ENCODE peak calls at places on chromosome 1, in eight cellular contexts. One of them, this sample, is unnamed.

GRCh38 chr1:5423109-5423508 is 569.1 kb downstream of the NPHP4 start:
- DNase-seq in lower lobe of right lung: no peak
- DNase-seq in epithelial cell of prostate: no peak
- DNase-seq in Right ventricle myocardium superior: no peak
- DNase-seq in GM20000: no peak
- DNase-seq in activated CD8-positive, alpha-beta memory T cell treated with anti-CD3 and anti-CD28 coated beads, Interleukin-2, amount 50 U/mL, for 4 hours: peak; percentile 29
- DNase-seq in uterus: no peak
- DNase-seq in heart left ventricle: no peak
- DNase-seq in this sample: no peak

GRCh38 chr1:115112496-115113375 is 23.4 kb upstream of the TSPAN2 start:
- DNase-seq in lower lobe of right lung: peak; percentile 54
- DNase-seq in epithelial cell of prostate: no peak
- DNase-seq in Right ventricle myocardium superior: peak; percentile 53
- DNase-seq in GM20000: peak; percentile 38
- DNase-seq in activated CD8-positive, alpha-beta memory T cell treated with anti-CD3 and anti-CD28 coated beads, Interleukin-2, amount 50 U/mL, for 4 hours: peak; percentile 55
- DNase-seq in uterus: peak; percentile 52
- DNase-seq in heart left ventricle: no peak
- DNase-seq in this sample: no peak

GRCh38 chr1:201394596-201394995 is 4.5 kb downstream of the LAD1 start:
- DNase-seq in lower lobe of right lung: no peak
- DNase-seq in epithelial cell of prostate: no peak
- DNase-seq in Right ventricle myocardium superior: peak; percentile 4
- DNase-seq in GM20000: no peak
- DNase-seq in activated CD8-positive, alpha-beta memory T cell treated with anti-CD3 and anti-CD28 coated beads, Interleukin-2, amount 50 U/mL, for 4 hours: no peak
- DNase-seq in uterus: no peak
- DNase-seq in heart left ventricle: no peak
- DNase-seq in this sample: no peak

GRCh38 chr1:152001631-152002584 is 8.2 kb upstream of the S100A10 start:
- DNase-seq in lower lobe of right lung: peak; percentile 90
- DNase-seq in epithelial cell of prostate: peak; percentile 96
- DNase-seq in Right ventricle myocardium superior: peak; percentile 90
- DNase-seq in GM20000: peak; percentile 64
- DNase-seq in activated CD8-positive, alpha-beta memory T cell treated with anti-CD3 and anti-CD28 coated beads, Interleukin-2, amount 50 U/mL, for 4 hours: peak; percentile 81
- DNase-seq in uterus: peak; percentile 84
- DNase-seq in heart left ventricle: peak; percentile 91
- DNase-seq in this sample: peak; percentile 90

GRCh38 chr1:154891452-154891851 is 21.4 kb upstream of the KCNN3 start:
- DNase-seq in lower lobe of right lung: no peak
- DNase-seq in epithelial cell of prostate: no peak
- DNase-seq in Right ventricle myocardium superior: no peak
- DNase-seq in GM20000: no peak
- DNase-seq in activated CD8-positive, alpha-beta memory T cell treated with anti-CD3 and anti-CD28 coated beads, Interleukin-2, amount 50 U/mL, for 4 hours: no peak
- DNase-seq in uterus: no peak
- DNase-seq in heart left ventricle: no peak
- DNase-seq in this sample: no peak

GRCh38 chr1:9317591-9318331 is 25.1 kb downstream of the SPSB1 start:
- DNase-seq in lower lobe of right lung: no peak
- DNase-seq in epithelial cell of prostate: no peak
- DNase-seq in Right ventricle myocardium superior: peak; percentile 67
- DNase-seq in GM20000: peak; percentile 45
- DNase-seq in activated CD8-positive, alpha-beta memory T cell treated with anti-CD3 and anti-CD28 coated beads, Interleukin-2, amount 50 U/mL, for 4 hours: no peak
- DNase-seq in uterus: peak; percentile 80
- DNase-seq in heart left ventricle: no peak
- DNase-seq in this sample: no peak

GRCh38 chr1:46689326-46689725 is 17.7 kb downstream of the TEX38 start:
- DNase-seq in lower lobe of right lung: no peak
- DNase-seq in epithelial cell of prostate: no peak
- DNase-seq in Right ventricle myocardium superior: no peak
- DNase-seq in GM20000: no peak
- DNase-seq in activated CD8-positive, alpha-beta memory T cell treated with anti-CD3 and anti-CD28 coated beads, Interleukin-2, amount 50 U/mL, for 4 hours: no peak
- DNase-seq in uterus: no peak
- DNase-seq in heart left ventricle: no peak
- DNase-seq in this sample: no peak

GRCh38 chr1:221611930-221612777 is 129.7 kb downstream of the DUSP10 start:
- DNase-seq in lower lobe of right lung: no peak
- DNase-seq in epithelial cell of prostate: no peak
- DNase-seq in Right ventricle myocardium superior: peak; percentile 65
- DNase-seq in GM20000: no peak
- DNase-seq in activated CD8-positive, alpha-beta memory T cell treated with anti-CD3 and anti-CD28 coated beads, Interleukin-2, amount 50 U/mL, for 4 hours: no peak
- DNase-seq in uterus: peak; percentile 83
- DNase-seq in heart left ventricle: peak; percentile 68
- DNase-seq in this sample: peak; percentile 78

GRCh38 chr1:153962088-153963029 is 978 bp downstream of the SLC39A1 start:
- DNase-seq in lower lobe of right lung: peak; percentile 61
- DNase-seq in epithelial cell of prostate: no peak
- DNase-seq in Right ventricle myocardium superior: no peak
- DNase-seq in GM20000: no peak
- DNase-seq in activated CD8-positive, alpha-beta memory T cell treated with anti-CD3 and anti-CD28 coated beads, Interleukin-2, amount 50 U/mL, for 4 hours: no peak
- DNase-seq in uterus: peak; percentile 37
- DNase-seq in heart left ventricle: no peak
- DNase-seq in this sample: peak; percentile 62

GRCh38 chr1:2555634-2556276 is 416 bp upstream of the TNFRSF14 start:
- DNase-seq in lower lobe of right lung: peak; percentile 93
- DNase-seq in epithelial cell of prostate: no peak
- DNase-seq in Right ventricle myocardium superior: peak; percentile 88
- DNase-seq in GM20000: peak; percentile 76
- DNase-seq in activated CD8-positive, alpha-beta memory T cell treated with anti-CD3 and anti-CD28 coated beads, Interleukin-2, amount 50 U/mL, for 4 hours: peak; percentile 62
- DNase-seq in uterus: peak; percentile 85
- DNase-seq in heart left ventricle: peak; percentile 91
- DNase-seq in this sample: peak; percentile 94

GRCh38 chr1:203867816-203868215 is 6.4 kb downstream of the SNRPE start:
- DNase-seq in lower lobe of right lung: no peak
- DNase-seq in epithelial cell of prostate: peak; percentile 8
- DNase-seq in Right ventricle myocardium superior: no peak
- DNase-seq in GM20000: no peak
- DNase-seq in activated CD8-positive, alpha-beta memory T cell treated with anti-CD3 and anti-CD28 coated beads, Interleukin-2, amount 50 U/mL, for 4 hours: no peak
- DNase-seq in uterus: no peak
- DNase-seq in heart left ventricle: no peak
- DNase-seq in this sample: no peak

GRCh38 chr1:183246436-183246835 is 60.4 kb downstream of the LAMC2 start:
- DNase-seq in lower lobe of right lung: no peak
- DNase-seq in epithelial cell of prostate: no peak
- DNase-seq in Right ventricle myocardium superior: no peak
- DNase-seq in GM20000: no peak
- DNase-seq in activated CD8-positive, alpha-beta memory T cell treated with anti-CD3 and anti-CD28 coated beads, Interleukin-2, amount 50 U/mL, for 4 hours: no peak
- DNase-seq in uterus: no peak
- DNase-seq in heart left ventricle: no peak
- DNase-seq in this sample: no peak

GRCh38 chr1:59184506-59184905 is 112.4 kb upstream of the FGGY start:
- DNase-seq in lower lobe of right lung: no peak
- DNase-seq in epithelial cell of prostate: no peak
- DNase-seq in Right ventricle myocardium superior: no peak
- DNase-seq in GM20000: no peak
- DNase-seq in activated CD8-positive, alpha-beta memory T cell treated with anti-CD3 and anti-CD28 coated beads, Interleukin-2, amount 50 U/mL, for 4 hours: no peak
- DNase-seq in uterus: no peak
- DNase-seq in heart left ventricle: no peak
- DNase-seq in this sample: no peak

GRCh38 chr1:155938220-155938627 is 3.2 kb upstream of the RXFP4 start:
- DNase-seq in lower lobe of right lung: no peak
- DNase-seq in epithelial cell of prostate: no peak
- DNase-seq in Right ventricle myocardium superior: no peak
- DNase-seq in GM20000: peak; percentile 74
- DNase-seq in activated CD8-positive, alpha-beta memory T cell treated with anti-CD3 and anti-CD28 coated beads, Interleukin-2, amount 50 U/mL, for 4 hours: no peak
- DNase-seq in uterus: no peak
- DNase-seq in heart left ventricle: no peak
- DNase-seq in this sample: peak; percentile 48

GRCh38 chr1:36396359-36396758 is 1.3 kb downstream of the LSM10 start:
- DNase-seq in lower lobe of right lung: no peak
- DNase-seq in epithelial cell of prostate: no peak
- DNase-seq in Right ventricle myocardium superior: peak; percentile 17
- DNase-seq in GM20000: no peak
- DNase-seq in activated CD8-positive, alpha-beta memory T cell treated with anti-CD3 and anti-CD28 coated beads, Interleukin-2, amount 50 U/mL, for 4 hours: no peak
- DNase-seq in uterus: no peak
- DNase-seq in heart left ventricle: no peak
- DNase-seq in this sample: no peak

GRCh38 chr1:69982992-69983391 is 222.4 kb downstream of the LRRC40 start:
- DNase-seq in lower lobe of right lung: no peak
- DNase-seq in epithelial cell of prostate: no peak
- DNase-seq in Right ventricle myocardium superior: no peak
- DNase-seq in GM20000: no peak
- DNase-seq in activated CD8-positive, alpha-beta memory T cell treated with anti-CD3 and anti-CD28 coated beads, Interleukin-2, amount 50 U/mL, for 4 hours: no peak
- DNase-seq in uterus: no peak
- DNase-seq in heart left ventricle: no peak
- DNase-seq in this sample: no peak

GRCh38 chr1:198700016-198700392 is 61.2 kb downstream of the PTPRC start:
- DNase-seq in lower lobe of right lung: no peak
- DNase-seq in epithelial cell of prostate: no peak
- DNase-seq in Right ventricle myocardium superior: no peak
- DNase-seq in GM20000: no peak
- DNase-seq in activated CD8-positive, alpha-beta memory T cell treated with anti-CD3 and anti-CD28 coated beads, Interleukin-2, amount 50 U/mL, for 4 hours: no peak
- DNase-seq in uterus: no peak
- DNase-seq in heart left ventricle: no peak
- DNase-seq in this sample: no peak

GRCh38 chr1:219806642-219807041 is 121.7 kb downstream of the SLC30A10 start:
- DNase-seq in lower lobe of right lung: no peak
- DNase-seq in epithelial cell of prostate: no peak
- DNase-seq in Right ventricle myocardium superior: no peak
- DNase-seq in GM20000: no peak
- DNase-seq in activated CD8-positive, alpha-beta memory T cell treated with anti-CD3 and anti-CD28 coated beads, Interleukin-2, amount 50 U/mL, for 4 hours: no peak
- DNase-seq in uterus: no peak
- DNase-seq in heart left ventricle: no peak
- DNase-seq in this sample: no peak

GRCh38 chr1:18727956-18728355 is 97.3 kb downstream of the PAX7 start:
- DNase-seq in lower lobe of right lung: no peak
- DNase-seq in epithelial cell of prostate: no peak
- DNase-seq in Right ventricle myocardium superior: no peak
- DNase-seq in GM20000: no peak
- DNase-seq in activated CD8-positive, alpha-beta memory T cell treated with anti-CD3 and anti-CD28 coated beads, Interleukin-2, amount 50 U/mL, for 4 hours: no peak
- DNase-seq in uterus: no peak
- DNase-seq in heart left ventricle: no peak
- DNase-seq in this sample: no peak

GRCh38 chr1:180213401-180214177 is 16.5 kb upstream of the LHX4 start:
- DNase-seq in lower lobe of right lung: no peak
- DNase-seq in epithelial cell of prostate: no peak
- DNase-seq in Right ventricle myocardium superior: no peak
- DNase-seq in GM20000: peak; percentile 80
- DNase-seq in activated CD8-positive, alpha-beta memory T cell treated with anti-CD3 and anti-CD28 coated beads, Interleukin-2, amount 50 U/mL, for 4 hours: no peak
- DNase-seq in uterus: no peak
- DNase-seq in heart left ventricle: no peak
- DNase-seq in this sample: no peak

GRCh38 chr1:24203404-24203803 is 16.3 kb upstream of the IFNLR1 start:
- DNase-seq in lower lobe of right lung: no peak
- DNase-seq in epithelial cell of prostate: peak; percentile 63
- DNase-seq in Right ventricle myocardium superior: no peak
- DNase-seq in GM20000: peak; percentile 57
- DNase-seq in activated CD8-positive, alpha-beta memory T cell treated with anti-CD3 and anti-CD28 coated beads, Interleukin-2, amount 50 U/mL, for 4 hours: no peak
- DNase-seq in uterus: no peak
- DNase-seq in heart left ventricle: no peak
- DNase-seq in this sample: no peak

GRCh38 chr1:235943581-235944114 is 76.9 kb upstream of the LYST start:
- DNase-seq in lower lobe of right lung: no peak
- DNase-seq in epithelial cell of prostate: peak; percentile 88
- DNase-seq in Right ventricle myocardium superior: no peak
- DNase-seq in GM20000: no peak
- DNase-seq in activated CD8-positive, alpha-beta memory T cell treated with anti-CD3 and anti-CD28 coated beads, Interleukin-2, amount 50 U/mL, for 4 hours: no peak
- DNase-seq in uterus: no peak
- DNase-seq in heart left ventricle: no peak
- DNase-seq in this sample: no peak